ENCODE peak calls at places on chromosomes 13 and 19, in four cellular contexts. I is uterus; C is tibial artery; J is naive thymus-derived CD4-positive, alpha-beta T cell. S is an unnamed sample. For H3K4me1, the result is how much of the 10 kb centered on the place peaks cover.

GRCh38 chr19:41934849-41935374 is 6.7 kb upstream of the ERFL start:
- DNase-seq in J (peak), C (no peak), I (peak), S (peak)

GRCh38 chr13:92136449-92137180 is 738.2 kb downstream of the GPC5 start:
- DNase-seq in J (no peak), C (no peak), I (no peak), S (no peak)

GRCh38 chr19:47035127-47035494 is 13.3 kb downstream of the TMEM160 start:
- DNase-seq in I (no peak), C (no peak), J (no peak), S (no peak)

GRCh38 chr19:48913114-48913513 is 13.0 kb downstream of the NUCB1 start:
- DNase-seq in C (no peak), I (no peak), J (peak), S (no peak)

GRCh38 chr19:4911314-4911713 is 2.0 kb downstream of the UHRF1 start:
- DNase-seq in I (no peak), C (no peak), J (no peak), S (no peak)

GRCh38 chr13:92948034-92948433 is 278.6 kb upstream of the GPC6 start:
- DNase-seq in J (no peak), I (no peak), C (no peak), S (no peak)

GRCh38 chr19:10680545-10681135 is 20.6 kb upstream of the QTRT1 start:
- DNase-seq in C (no peak), J (no peak), I (no peak), S (no peak)

GRCh38 chr19:18765224-18765623 is 25.9 kb downstream of the COMP start:
- DNase-seq in C (no peak), I (no peak), J (no peak), S (no peak)

GRCh38 chr19:35756373-35757230 is at the start of gene HSPB6:
- DNase-seq in J (no peak), I (peak), C (peak), S (peak)

GRCh38 chr19:13557756-13558398 is 51.6 kb upstream of the CACNA1A start:
- DNase-seq in C (no peak), I (no peak), J (no peak), S (no peak)

GRCh38 chr13:78826312-78826711 is 167.4 kb upstream of the OBI1 start:
- DNase-seq in J (no peak), I (no peak), C (no peak), S (no peak)

GRCh38 chr19:39834287-39834841 is 402 bp upstream of the DYRK1B start:
- DNase-seq in I (no peak), C (no peak), J (no peak), S (no peak)

GRCh38 chr19:16591803-16592556 is 19.8 kb upstream of the SLC35E1 start:
- DNase-seq in I (no peak), C (no peak), J (no peak), S (no peak)

GRCh38 chr13:90443268-90443667 is 904.2 kb upstream of the MIR17HG start:
- DNase-seq in I (no peak), J (no peak), C (no peak), S (no peak)

GRCh38 chr19:35116085-35116801 is 620 bp downstream of the FXYD3 start:
- DNase-seq in I (no peak), C (no peak), J (no peak), S (no peak)

GRCh38 chr13:59038824-59039223 is 1124.9 kb downstream of the DIAPH3 start:
- DNase-seq in C (no peak), I (no peak), J (no peak), S (no peak)

GRCh38 chr19:17390665-17391370 is 3.2 kb downstream of the CCDC194 start:
- DNase-seq in I (peak), J (peak), C (peak), S (peak)

GRCh38 chr13:101916108-101916757 is 463.8 kb downstream of the ITGBL1 start:
- DNase-seq in C (no peak), J (no peak), I (no peak), S (peak)

GRCh38 chr19:27966390-27966816 is 1246.5 kb downstream of the UQCRFS1 start:
- DNase-seq in J (no peak), I (no peak), C (no peak), S (no peak)

GRCh38 chr19:43532571-43532961 is 422 bp upstream of the ZNF575 start:
- DNase-seq in C (peak), I (peak), J (no peak), S (peak)

GRCh38 chr13:32645854-32646253 is 59.6 kb downstream of the PDS5B start:
- DNase-seq in I (no peak), C (no peak), J (no peak), S (no peak)

GRCh38 chr13:91313103-91313502 is 34.4 kb upstream of the MIR17HG start:
- DNase-seq in J (peak), I (no peak), C (no peak), S (no peak)

GRCh38 chr19:42488783-42489521 is 39.3 kb downstream of the CEACAM1 start:
- DNase-seq in C (no peak), I (no peak), J (no peak), S (no peak)

GRCh38 chr19:30699871-30700280 is 327.7 kb downstream of the ZNF536 start:
- DNase-seq in I (no peak), J (no peak), C (no peak), S (no peak)

GRCh38 chr19:50519006-50519575 is 5.4 kb upstream of the ASPDH start:
- DNase-seq in C (no peak), J (no peak), I (no peak), S (peak)

GRCh38 chr13:50386527-50387123 is 371.4 kb downstream of the KCNRG start:
- DNase-seq in J (no peak), I (peak), C (no peak), S (peak)

GRCh38 chr19:11964858-11965645 is at the start of gene ZNF763:
- DNase-seq in J (peak), C (peak), I (peak), S (peak)

GRCh38 chr13:88627071-88627470 is 955.9 kb downstream of the SLITRK5 start:
- DNase-seq in C (no peak), J (no peak), I (no peak), S (no peak)

GRCh38 chr13:51323824-51324511 is 15.5 kb upstream of the SERPINE3 start:
- DNase-seq in C (no peak), I (no peak), J (no peak), S (no peak)

GRCh38 chr19:48858984-48859710 is 9.3 kb downstream of the PLEKHA4 start:
- DNase-seq in I (no peak), J (peak), C (no peak), S (peak)

GRCh38 chr19:12785431-12786011 is 5.8 kb upstream of the JUNB start:
- DNase-seq in I (no peak), C (no peak), J (no peak), S (no peak)

GRCh38 chr13:59442461-59442860 is 721.3 kb downstream of the DIAPH3 start:
- DNase-seq in C (no peak), I (no peak), J (no peak), S (no peak)

GRCh38 chr19:35718345-35719041 is 690 bp downstream of the KMT2B start:
- DNase-seq in J (peak), I (peak), C (no peak), S (peak)

GRCh38 chr19:34184880-34185491 is 12.7 kb downstream of the LSM14A start:
- DNase-seq in C (no peak), J (no peak), I (no peak), S (no peak)

DNA sequence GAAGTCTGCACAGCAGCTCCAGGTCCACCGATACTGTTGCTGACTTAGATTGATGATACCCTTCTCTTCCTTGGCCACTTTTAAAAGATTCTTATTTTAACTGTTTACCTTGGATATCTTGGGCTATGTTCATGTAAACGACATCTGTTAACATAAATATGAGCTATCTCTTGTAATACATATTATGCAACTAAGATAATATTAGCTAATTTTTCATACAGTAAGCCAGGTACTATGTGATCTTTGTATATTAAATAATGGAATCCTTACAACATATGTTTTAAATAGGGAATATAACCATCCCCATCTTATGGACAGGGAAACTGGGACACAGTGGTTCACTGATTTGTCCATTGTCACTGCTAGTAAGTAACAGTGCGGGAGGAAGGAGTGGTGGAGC is 37.9 kb downstream of the TNFRSF19 start:
- DNase-seq in J (no peak), I (no peak), C (no peak), S (no peak)
- H3K27ac ChIP-seq in J (no peak), I (peak), C (no peak), S (no peak)

GRCh38 chr13:99258210-99258860 is at the start of gene GPR18:
- DNase-seq in I (no peak), J (peak), C (no peak), S (no peak)

GRCh38 chr13:99257291-99257690 is 888 bp downstream of the GPR18 start:
- DNase-seq in C (no peak), J (no peak), I (no peak), S (no peak)

GRCh38 chr13:99256709-99257108 is 1.5 kb downstream of the GPR18 start:
- DNase-seq in C (no peak), J (no peak), I (no peak), S (no peak)

GRCh38 chr13:99256283-99256682 is 1.9 kb downstream of the GPR18 start:
- DNase-seq in C (no peak), J (no peak), I (no peak), S (no peak)

DNA sequence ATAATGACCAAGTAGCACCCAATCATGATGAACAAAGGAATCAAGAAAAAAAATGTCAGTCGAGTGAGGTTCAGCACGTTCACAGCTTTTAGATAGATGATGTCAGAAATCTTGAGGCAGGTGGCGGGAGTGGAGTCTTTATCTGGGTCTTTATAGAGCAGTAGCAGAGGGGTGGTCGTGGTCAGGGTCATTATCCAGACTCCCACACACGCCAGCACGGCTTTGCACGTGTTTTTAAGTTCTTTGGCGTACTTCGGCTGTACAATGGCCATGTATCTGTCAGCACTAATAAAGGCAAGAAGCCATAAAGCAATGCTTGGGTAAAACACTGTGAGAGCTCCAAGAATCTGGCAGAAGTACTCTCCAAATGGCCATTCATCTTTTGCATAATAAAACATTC is 2.9 kb downstream of the GPR18 start:
- DNase-seq in I (no peak), C (no peak), J (no peak), S (no peak)
- H3K4me1 ChIP-seq in I (under half), C (under half), J (under half), S (under half)

GRCh38 chr13:44879452-44880058 is 109.7 kb downstream of the NUFIP1 start:
- DNase-seq in C (no peak), I (no peak), J (no peak), S (no peak)

DNA sequence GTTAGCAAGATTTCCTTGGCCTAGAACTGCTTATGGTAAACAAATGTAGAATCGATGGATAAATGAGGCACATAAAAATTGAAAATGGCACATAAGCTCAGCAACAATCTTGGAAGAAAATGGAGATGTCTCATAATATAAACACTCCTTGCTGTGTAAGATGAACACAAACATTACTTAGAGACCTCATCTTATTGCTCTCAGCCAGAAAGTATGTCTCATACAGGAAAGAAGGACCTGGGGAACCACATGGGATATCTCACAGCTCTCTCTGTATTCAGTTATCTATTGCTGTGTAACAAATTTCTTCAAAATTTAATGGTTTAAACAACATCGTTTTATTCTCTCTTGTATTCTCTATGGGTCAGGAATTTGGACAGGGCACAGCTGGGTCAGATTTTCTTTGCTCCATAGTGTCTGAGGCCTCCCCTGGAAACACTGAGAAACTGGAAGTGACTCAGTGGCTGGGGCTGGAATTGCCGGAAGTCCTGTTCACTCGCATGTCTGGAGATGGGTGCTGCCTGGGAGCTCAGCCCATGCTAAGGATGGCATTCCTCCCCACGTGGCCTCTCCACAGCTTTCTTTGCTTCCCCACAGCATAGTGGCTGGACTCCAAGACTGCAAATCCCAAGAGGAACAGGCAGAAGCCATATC is 105.1 kb downstream of the NUFIP1 start:
- DNase-seq in C (no peak), J (no peak), I (no peak), S (no peak)
- H3K27ac ChIP-seq in C (no peak), J (no peak), I (no peak), S (no peak)

GRCh38 chr13:20402881-20403280 is 122.8 kb downstream of the CRYL1 start:
- DNase-seq in I (no peak), C (no peak), J (no peak), S (no peak)
- H3K4me1 ChIP-seq in I (under half), C (under half), J (under half), S (under half)

GRCh38 chr13:74114641-74115040 is 19.6 kb downstream of the KLF12 start:
- DNase-seq in C (no peak), I (no peak), J (no peak), S (no peak)

GRCh38 chr13:74110053-74110452 is 24.2 kb downstream of the KLF12 start:
- DNase-seq in C (no peak), I (no peak), J (no peak), S (peak)

GRCh38 chr13:74114202-74114601 is 20.0 kb downstream of the KLF12 start:
- DNase-seq in I (no peak), C (no peak), J (no peak), S (no peak)

GRCh38 chr13:74111399-74111798 is 22.8 kb downstream of the KLF12 start:
- DNase-seq in I (no peak), C (no peak), J (no peak), S (no peak)

GRCh38 chr13:74111901-74112824 is 22.0 kb downstream of the KLF12 start:
- DNase-seq in C (no peak), I (no peak), J (no peak), S (no peak)
- H3K27ac ChIP-seq in C (peak), I (no peak), J (no peak), S (no peak)

DNA sequence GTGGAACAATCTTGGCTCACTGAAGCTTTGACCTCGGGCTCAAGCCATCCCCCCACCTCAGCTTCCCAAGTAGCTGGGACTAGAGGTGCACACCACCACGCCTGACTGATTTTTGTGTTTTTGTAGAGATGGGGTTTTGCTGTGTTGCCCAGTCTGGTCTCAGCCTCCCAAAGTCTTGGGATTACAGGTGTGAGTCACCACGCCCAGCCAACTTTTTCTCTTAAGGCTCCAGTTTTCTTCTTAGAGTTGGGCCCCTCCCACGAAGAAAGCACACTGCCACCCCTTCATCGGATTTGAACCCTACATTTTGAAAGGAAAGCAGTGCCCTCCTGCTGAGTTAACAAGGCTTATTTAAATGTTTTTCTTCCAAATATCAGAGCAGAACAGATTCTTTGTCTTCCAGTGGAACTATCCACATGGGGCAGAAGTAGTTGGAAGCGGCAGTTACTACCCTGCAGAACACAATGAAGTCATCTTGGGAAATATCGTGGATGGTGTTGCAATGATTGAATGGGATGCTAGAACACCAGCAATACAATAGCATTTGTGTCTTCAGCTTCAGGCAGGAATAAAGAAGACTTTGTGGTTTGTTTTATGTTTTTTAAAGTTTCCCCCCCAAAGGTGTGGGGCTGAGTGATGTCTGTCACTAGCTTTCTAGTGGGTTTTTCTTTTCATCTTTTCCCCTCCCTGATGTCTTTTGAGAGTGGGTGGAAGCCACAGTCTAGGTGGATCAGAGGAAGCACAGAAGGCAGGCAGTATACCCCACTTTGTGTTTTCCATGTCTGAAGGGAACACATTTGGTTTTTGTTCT is 8.9 kb downstream of the ACTN4 start:
- DNase-seq in I (no peak), J (peak), C (no peak), S (no peak)
- H3K4me1 ChIP-seq in I (under half), J (half or more), C (half or more), S (under half)

DNA sequence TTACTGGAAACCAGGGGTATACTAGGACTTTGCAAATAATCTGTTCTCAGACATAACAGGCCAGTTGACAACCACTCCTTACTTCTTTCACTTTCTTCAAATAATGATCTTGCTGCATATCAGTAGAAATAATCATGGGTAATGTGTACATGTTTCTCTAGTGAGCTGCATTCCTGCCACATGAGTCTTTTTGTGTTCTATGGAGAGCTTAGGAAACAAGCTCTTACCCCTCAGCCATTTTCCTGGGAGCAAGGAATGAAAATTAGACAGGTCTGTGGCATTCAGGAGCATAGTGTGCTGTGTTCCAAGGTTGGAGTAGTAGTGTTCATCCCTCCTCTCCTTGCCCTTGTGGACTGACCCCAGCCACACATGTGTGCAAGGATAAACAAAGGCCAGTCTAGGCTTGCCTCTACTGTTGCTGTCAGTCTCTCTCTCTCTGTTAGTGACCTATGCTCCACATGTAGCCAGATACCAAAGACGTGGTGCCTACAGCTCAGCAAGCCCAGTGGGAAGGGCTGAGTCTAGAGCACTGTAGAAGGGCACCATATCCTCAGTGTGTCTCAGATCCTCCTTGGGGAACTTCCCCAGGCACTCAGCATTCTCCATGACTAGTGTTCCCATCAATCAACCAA is 11.5 kb upstream of the OXGR1 start:
- DNase-seq in I (no peak), C (no peak), J (no peak), S (no peak)
- H3K27ac ChIP-seq in I (no peak), C (no peak), J (no peak), S (no peak)

S was measured in right cardiac atrium.